ENCODE peak calls at places on chromosome 1, in eight cellular contexts. U, K, G, R, E, X, Z and V are unnamed samples.

GRCh38 chr1:54416435-54416834 is 10.2 kb upstream of the SSBP3 start:
- DNase-seq in U (no peak), K (no peak), G (no peak), R (no peak), E (no peak), X (no peak), Z (no peak), V (no peak)

GRCh38 chr1:102872097-102872496 is 236.2 kb downstream of the COL11A1 start:
- DNase-seq in U (no peak), K (no peak), G (no peak), R (no peak), E (no peak), X (no peak), Z (no peak), V (no peak)

GRCh38 chr1:6033986-6034749 is 11.5 kb upstream of the KCNAB2 start:
- DNase-seq in U (peak), K (no peak), G (peak), R (peak), E (peak), X (peak), Z (no peak), V (no peak)

GRCh38 chr1:216742625-216743024 is 19.4 kb upstream of the ESRRG start:
- DNase-seq in U (peak), K (no peak), G (no peak), R (peak), E (peak), X (no peak), Z (no peak), V (no peak)

GRCh38 chr1:204837440-204838084 is 33.1 kb upstream of the NFASC start:
- DNase-seq in U (peak), K (peak), G (peak), R (peak), E (peak), X (peak), Z (peak), V (no peak)

GRCh38 chr1:206012086-206012859 is 9.1 kb upstream of the RAB7B start:
- DNase-seq in U (no peak), K (no peak), G (peak), R (no peak), E (no peak), X (no peak), Z (no peak), V (no peak)

GRCh38 chr1:26697978-26698849 is 2.4 kb downstream of the ARID1A start:
- DNase-seq in U (peak), K (peak), G (peak), R (peak), E (peak), X (peak), Z (no peak), V (peak)

GRCh38 chr1:61782771-61783170 is 40.5 kb downstream of the PATJ start:
- DNase-seq in U (no peak), K (no peak), G (peak), R (no peak), E (no peak), X (no peak), Z (no peak), V (no peak)

GRCh38 chr1:107991371-107992066 is 26.5 kb upstream of the VAV3 start:
- DNase-seq in U (peak), K (peak), G (no peak), R (no peak), E (peak), X (no peak), Z (no peak), V (no peak)

GRCh38 chr1:75954594-75954993 is 22.4 kb upstream of the ASB17 start:
- DNase-seq in U (peak), K (peak), G (no peak), R (no peak), E (peak), X (no peak), Z (no peak), V (no peak)

GRCh38 chr1:205481629-205482071 is 22.8 kb upstream of the CDK18 start:
- DNase-seq in U (no peak), K (peak), G (peak), R (peak), E (peak), X (no peak), Z (no peak), V (peak)

GRCh38 chr1:51750218-51750617 is 128.3 kb downstream of the NRDC start:
- DNase-seq in U (peak), K (no peak), G (no peak), R (no peak), E (peak), X (no peak), Z (no peak), V (no peak)

GRCh38 chr1:225654688-225655508 is 2.0 kb upstream of the ENAH start:
- DNase-seq in U (peak), K (no peak), G (no peak), R (no peak), E (no peak), X (no peak), Z (no peak), V (no peak)

GRCh38 chr1:204104331-204105222 is 31.7 kb downstream of the SOX13 start:
- DNase-seq in U (peak), K (peak), G (no peak), R (no peak), E (peak), X (no peak), Z (no peak), V (no peak)

GRCh38 chr1:246058478-246058877 is 448.6 kb downstream of the SMYD3 start:
- DNase-seq in U (no peak), K (no peak), G (no peak), R (no peak), E (no peak), X (no peak), Z (no peak), V (no peak)

GRCh38 chr1:31376374-31377134 is 3.7 kb upstream of the FABP3 start:
- DNase-seq in U (peak), K (peak), G (no peak), R (peak), E (peak), X (peak), Z (no peak), V (no peak)

GRCh38 chr1:231241751-231242150 is 739 bp downstream of the GNPAT start:
- DNase-seq in U (peak), K (peak), G (peak), R (peak), E (peak), X (peak), Z (no peak), V (no peak)

GRCh38 chr1:201383647-201384405 is 6.3 kb upstream of the TNNT2 start:
- DNase-seq in U (peak), K (peak), G (no peak), R (no peak), E (peak), X (no peak), Z (no peak), V (no peak)

GRCh38 chr1:2564815-2565415 is 8.7 kb downstream of the TNFRSF14 start:
- DNase-seq in U (no peak), K (no peak), G (no peak), R (no peak), E (no peak), X (no peak), Z (no peak), V (no peak)

GRCh38 chr1:209222826-209223225 is 360.7 kb upstream of the CAMK1G start:
- DNase-seq in U (no peak), K (no peak), G (no peak), R (no peak), E (no peak), X (no peak), Z (no peak), V (no peak)

GRCh38 chr1:54350360-54350759 is 55.8 kb downstream of the SSBP3 start:
- DNase-seq in U (no peak), K (no peak), G (no peak), R (no peak), E (no peak), X (no peak), Z (no peak), V (peak)

GRCh38 chr1:241950390-241950789 is 7.2 kb upstream of the BECN2 start:
- DNase-seq in U (peak), K (peak), G (no peak), R (no peak), E (no peak), X (no peak), Z (no peak), V (no peak)

GRCh38 chr1:5915587-5916571 is 76.3 kb downstream of the NPHP4 start:
- DNase-seq in U (peak), K (peak), G (peak), R (peak), E (peak), X (peak), Z (no peak), V (no peak)

GRCh38 chr1:15443281-15443680 is 5.0 kb downstream of the CTRC start:
- DNase-seq in U (no peak), K (no peak), G (no peak), R (no peak), E (no peak), X (no peak), Z (no peak), V (no peak)

GRCh38 chr1:237111807-237112206 is 69.8 kb downstream of the RYR2 start:
- DNase-seq in U (no peak), K (no peak), G (no peak), R (no peak), E (no peak), X (no peak), Z (no peak), V (no peak)

GRCh38 chr1:202599669-202600431 is 110.4 kb downstream of the SYT2 start:
- DNase-seq in U (peak), K (peak), G (peak), R (peak), E (peak), X (peak), Z (no peak), V (peak)

GRCh38 chr1:203153051-203153988 is 22.3 kb downstream of the MYBPH start:
- DNase-seq in U (no peak), K (no peak), G (no peak), R (peak), E (no peak), X (no peak), Z (no peak), V (no peak)

GRCh38 chr1:59298710-59299346 is 1.9 kb downstream of the FGGY start:
- DNase-seq in U (peak), K (no peak), G (no peak), R (no peak), E (peak), X (no peak), Z (no peak), V (no peak)

GRCh38 chr1:100378956-100379355 is 26.6 kb downstream of the CDC14A start:
- DNase-seq in U (no peak), K (no peak), G (no peak), R (no peak), E (no peak), X (no peak), Z (no peak), V (no peak)

GRCh38 chr1:203124546-203125317 is 2.8 kb upstream of the ADORA1 start:
- DNase-seq in U (peak), K (peak), G (no peak), R (no peak), E (peak), X (no peak), Z (no peak), V (peak)

GRCh38 chr1:17920881-17921635 is 165.9 kb downstream of the ACTL8 start:
- DNase-seq in U (no peak), K (no peak), G (no peak), R (no peak), E (no peak), X (no peak), Z (no peak), V (no peak)

GRCh38 chr1:17922833-17923232 is 167.7 kb downstream of the ACTL8 start:
- DNase-seq in U (peak), K (peak), G (peak), R (peak), E (no peak), X (peak), Z (no peak), V (no peak)

GRCh38 chr1:17916702-17917101 is 161.6 kb downstream of the ACTL8 start:
- DNase-seq in U (no peak), K (no peak), G (no peak), R (no peak), E (no peak), X (no peak), Z (no peak), V (no peak)

GRCh38 chr1:17923684-17924083 is 168.6 kb downstream of the ACTL8 start:
- DNase-seq in U (no peak), K (no peak), G (no peak), R (no peak), E (no peak), X (no peak), Z (no peak), V (no peak)

GRCh38 chr1:17919525-17920439 is 164.6 kb downstream of the ACTL8 start:
- DNase-seq in U (peak), K (peak), G (peak), R (peak), E (peak), X (peak), Z (peak), V (no peak)
- TF ChIP-seq CTCF in U (peak), K (no peak), G (peak), R (peak), E (no peak), X (peak), Z (no peak), V (peak)

DNA sequence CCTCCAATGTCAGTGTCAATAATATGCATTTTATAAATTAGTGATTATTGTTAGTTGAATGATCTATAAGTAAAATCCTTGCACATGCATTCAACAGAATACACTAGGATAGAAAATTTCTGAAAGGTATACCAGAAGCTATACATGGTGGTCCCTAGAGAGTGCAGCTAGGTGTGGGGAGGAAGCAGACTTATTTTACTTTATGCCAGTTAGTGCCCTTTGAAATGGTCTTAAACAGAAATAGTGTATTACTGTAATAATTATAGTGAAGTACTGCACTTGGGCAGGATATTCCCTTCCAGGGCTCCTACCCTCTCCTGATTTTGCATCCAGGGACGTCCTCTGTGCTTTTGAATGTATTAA is 23.2 kb upstream of the WDR26 start:
- DNase-seq in U (no peak), K (no peak), G (no peak), R (no peak), E (no peak), X (no peak), Z (no peak), V (no peak)
- TF ChIP-seq CTCF in U (peak), K (peak), G (no peak), R (no peak), E (no peak), X (no peak), Z (peak), V (no peak)

DNA sequence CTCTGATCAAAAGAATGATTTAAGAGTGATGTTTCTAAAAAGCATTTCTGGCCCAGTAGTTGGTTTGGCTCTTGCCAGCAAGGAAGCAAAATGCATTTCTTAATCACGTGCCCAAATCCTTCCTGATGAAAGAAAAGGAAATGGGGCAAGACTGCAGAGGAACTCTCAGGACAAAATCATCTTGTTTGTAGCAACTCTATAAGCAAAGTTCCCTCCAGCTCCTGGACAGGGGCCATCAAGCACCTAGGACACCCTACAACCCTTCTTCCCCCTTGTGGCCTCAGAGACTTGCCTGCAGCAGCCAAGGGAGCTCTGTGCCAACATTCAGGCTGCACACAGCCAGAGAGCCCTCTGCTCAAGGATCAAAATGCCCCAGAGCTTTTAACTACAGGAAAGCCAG is 105.1 kb downstream of the KIAA0319L start:
- DNase-seq in U (no peak), K (peak), G (no peak), R (no peak), E (peak), X (no peak), Z (no peak), V (no peak)
- TF ChIP-seq CTCF in U (no peak), K (peak), G (no peak), R (no peak), E (peak), X (no peak), Z (no peak), V (no peak)

GRCh38 chr1:153626929-153627796 is at the start of gene S100A13:
- DNase-seq in U (peak), K (peak), G (no peak), R (peak), E (peak), X (peak), Z (peak), V (no peak)

GRCh38 chr1:153629343-153629665 is 1.1 kb downstream of the S100A1 start:
- DNase-seq in U (no peak), K (no peak), G (no peak), R (no peak), E (no peak), X (no peak), Z (no peak), V (no peak)

GRCh38 chr1:153628638-153629342 is 556 bp downstream of the S100A1 start:
- DNase-seq in U (no peak), K (no peak), G (no peak), R (no peak), E (no peak), X (no peak), Z (no peak), V (no peak)

GRCh38 chr1:153626477-153626928 is 802 bp downstream of the S100A13 start:
- DNase-seq in U (no peak), K (no peak), G (no peak), R (no peak), E (no peak), X (no peak), Z (no peak), V (no peak)

DNA sequence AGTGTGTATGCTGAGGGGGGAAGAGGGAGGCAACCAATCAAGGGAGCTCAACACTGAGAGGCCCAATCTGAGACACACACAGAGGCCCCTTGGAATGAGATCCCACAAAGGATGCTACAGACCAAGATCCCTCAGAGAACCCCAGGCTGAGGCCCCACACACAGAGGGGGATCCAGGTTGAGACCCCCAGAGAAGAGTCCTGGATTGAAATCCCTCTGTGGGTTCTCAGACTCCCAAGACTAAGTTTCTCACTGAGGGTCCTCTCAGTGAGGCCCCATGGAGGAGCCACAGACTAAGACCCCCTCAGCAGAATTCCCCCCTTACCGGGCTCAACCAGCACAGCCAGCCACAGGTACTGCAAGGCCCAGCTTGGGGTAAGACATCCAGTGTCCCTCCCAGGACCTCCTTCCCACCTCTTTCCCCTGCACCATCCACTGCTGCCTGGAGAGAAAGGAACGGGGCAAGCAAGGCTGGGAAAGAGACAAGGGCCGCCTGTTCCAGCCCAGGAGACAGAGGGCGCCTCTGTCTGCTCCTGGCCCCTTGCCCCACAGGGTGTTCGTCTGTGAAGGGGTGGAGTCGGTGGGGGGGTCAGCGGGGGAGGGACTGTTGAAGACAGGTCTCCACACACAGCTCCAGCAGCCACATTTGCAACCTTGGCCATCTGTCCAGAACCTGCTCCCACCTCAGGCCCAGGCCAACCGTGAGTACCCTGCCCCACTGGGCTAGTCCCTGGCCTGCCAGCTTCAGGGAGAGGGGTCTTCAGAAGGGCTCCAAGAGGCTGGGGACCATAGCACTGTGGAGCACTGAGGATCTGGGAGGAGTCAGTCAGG is at the start of gene S100A1:
- DNase-seq in U (no peak), K (no peak), G (no peak), R (no peak), E (no peak), X (peak), Z (no peak), V (no peak)
- TF ChIP-seq CTCF in U (no peak), K (peak), G (no peak), R (no peak), E (no peak), X (peak), Z (peak), V (no peak)

GRCh38 chr1:173506437-173506836 is 29.3 kb downstream of the PRDX6 start:
- DNase-seq in U (peak), K (no peak), G (peak), R (no peak), E (no peak), X (no peak), Z (no peak), V (no peak)
- TF ChIP-seq CTCF in U (peak), K (no peak), G (peak), R (peak), E (peak), X (peak), Z (no peak), V (peak)